ENCODE peak calls at places on chromosomes 13 and 19, in eight cellular contexts. C is thoracic aorta, H is suprapubic skin, U is progenitor cell of endocrine pancreas, R is esophagus squamous epithelium, V is A549, O is left ventricle myocardium inferior, N is BE2C. Z is an unnamed sample.

GRCh38 chr19:29836409-29836825 is 24.6 kb downstream of the CCNE1 start:
- DNase-seq in C (no peak), H (peak), U (no peak), R (no peak), V (no peak), O (no peak), N (no peak), Z (no peak)

GRCh38 chr19:46624958-46625661 is at the start of gene PTGIR:
- DNase-seq in C (peak), H (no peak), U (no peak), R (no peak), V (no peak), O (peak), N (no peak), Z (peak)

GRCh38 chr13:79782541-79783216 is 301.7 kb downstream of the NDFIP2 start:
- DNase-seq in C (no peak), H (no peak), U (peak), R (no peak), V (no peak), O (peak), N (no peak), Z (no peak)

GRCh38 chr13:98374750-98375149 is 197.7 kb upstream of the RNF113B start:
- DNase-seq in C (no peak), H (no peak), U (no peak), R (no peak), V (no peak), O (no peak), N (no peak), Z (no peak)

GRCh38 chr19:5436101-5436947 is 18.9 kb upstream of the ZNRF4 start:
- DNase-seq in C (no peak), H (no peak), U (peak), R (no peak), V (peak), O (no peak), N (peak), Z (no peak)

GRCh38 chr19:17164644-17165043 is 50.5 kb upstream of the USE1 start:
- DNase-seq in C (no peak), H (no peak), U (no peak), R (no peak), V (no peak), O (no peak), N (no peak), Z (no peak)

GRCh38 chr19:53864308-53864836 is 3.3 kb upstream of the MYADM start:
- DNase-seq in C (no peak), H (no peak), U (no peak), R (no peak), V (peak), O (no peak), N (no peak), Z (no peak)

GRCh38 chr19:39265321-39265916 is 2.8 kb upstream of the IFNL2 start:
- DNase-seq in C (no peak), H (no peak), U (no peak), R (no peak), V (no peak), O (no peak), N (peak), Z (no peak)

GRCh38 chr13:32811297-32811800 is 204.9 kb upstream of the KL start:
- DNase-seq in C (no peak), H (no peak), U (no peak), R (no peak), V (no peak), O (no peak), N (no peak), Z (peak)

GRCh38 chr13:30752991-30753616 is 17.8 kb downstream of the ALOX5AP start:
- DNase-seq in C (no peak), H (no peak), U (no peak), R (no peak), V (no peak), O (no peak), N (no peak), Z (no peak)

GRCh38 chr13:37319041-37319443 is 213.6 kb upstream of the CSNK1A1L start:
- DNase-seq in C (no peak), H (no peak), U (no peak), R (no peak), V (no peak), O (no peak), N (no peak), Z (peak)

GRCh38 chr19:16095071-16095571 is 16.6 kb upstream of the RAB8A start:
- DNase-seq in C (no peak), H (no peak), U (no peak), R (no peak), V (no peak), O (peak), N (no peak), Z (no peak)

GRCh38 chr13:19845758-19846157 is 17.7 kb downstream of the ZMYM5 start:
- DNase-seq in C (peak), H (no peak), U (no peak), R (no peak), V (peak), O (no peak), N (no peak), Z (peak)

GRCh38 chr19:50349277-50350057 is 16.0 kb downstream of the NAPSA start:
- DNase-seq in C (no peak), H (no peak), U (no peak), R (no peak), V (no peak), O (no peak), N (no peak), Z (no peak)

GRCh38 chr19:54482889-54483288 is 9.8 kb upstream of the CDC42EP5 start:
- DNase-seq in C (no peak), H (no peak), U (no peak), R (no peak), V (no peak), O (no peak), N (no peak), Z (no peak)

GRCh38 chr13:66714795-66715194 is 515.3 kb downstream of the PCDH9 start:
- DNase-seq in C (no peak), H (no peak), U (no peak), R (no peak), V (no peak), O (no peak), N (no peak), Z (no peak)

GRCh38 chr13:113538689-113539058 is 45.9 kb upstream of the TFDP1 start:
- DNase-seq in C (no peak), H (no peak), U (no peak), R (no peak), V (no peak), O (no peak), N (peak), Z (no peak)

GRCh38 chr13:36725936-36726335 is 52.1 kb downstream of the SERTM1 start:
- DNase-seq in C (no peak), H (no peak), U (no peak), R (no peak), V (no peak), O (no peak), N (no peak), Z (no peak)

GRCh38 chr13:29508130-29508873 is 87.2 kb downstream of the SLC7A1 start:
- DNase-seq in C (peak), H (peak), U (peak), R (no peak), V (peak), O (peak), N (peak), Z (peak)

GRCh38 chr19:3362217-3362907 is 4.0 kb upstream of the NFIC start:
- DNase-seq in C (no peak), H (no peak), U (no peak), R (no peak), V (no peak), O (no peak), N (no peak), Z (no peak)

GRCh38 chr13:24923305-24923640 is 159.3 kb downstream of the RNF17 start:
- DNase-seq in C (no peak), H (no peak), U (no peak), R (no peak), V (peak), O (no peak), N (no peak), Z (peak)

GRCh38 chr19:50464348-50464747 is 12.0 kb upstream of the EMC10 start:
- DNase-seq in C (no peak), H (no peak), U (no peak), R (no peak), V (no peak), O (no peak), N (no peak), Z (no peak)

GRCh38 chr19:658916-659839 is 3.8 kb downstream of the RNF126 start:
- DNase-seq in C (no peak), H (no peak), U (no peak), R (no peak), V (no peak), O (peak), N (peak), Z (no peak)

GRCh38 chr19:45595814-45596213 is 6.2 kb downstream of the GPR4 start:
- DNase-seq in C (no peak), H (no peak), U (no peak), R (no peak), V (no peak), O (peak), N (no peak), Z (no peak)

GRCh38 chr13:80444240-80445015 is 103.5 kb upstream of the SPRY2 start:
- DNase-seq in C (no peak), H (no peak), U (no peak), R (no peak), V (no peak), O (no peak), N (no peak), Z (no peak)

GRCh38 chr13:93977986-93978385 is 501.5 kb downstream of the DCT start:
- DNase-seq in C (no peak), H (no peak), U (no peak), R (no peak), V (no peak), O (no peak), N (no peak), Z (no peak)

GRCh38 chr19:35832054-35832453 is 19.4 kb upstream of the PRODH2 start:
- DNase-seq in C (no peak), H (no peak), U (no peak), R (no peak), V (no peak), O (no peak), N (no peak), Z (no peak)

GRCh38 chr13:40910324-40911050 is 108.6 kb downstream of the ELF1 start:
- DNase-seq in C (no peak), H (no peak), U (no peak), R (no peak), V (no peak), O (no peak), N (no peak), Z (no peak)

GRCh38 chr19:1864480-1865171 is 1.2 kb upstream of the KLF16 start:
- DNase-seq in C (no peak), H (no peak), U (peak), R (no peak), V (no peak), O (peak), N (peak), Z (no peak)
- TF ChIP-seq CTCF in C (peak), H (peak), U (peak), R (peak), V (peak), O (peak), N (peak), Z (peak)

GRCh38 chr13:103788061-103788652 is 721.9 kb upstream of the SLC10A2 start:
- DNase-seq in C (no peak), H (no peak), U (no peak), R (no peak), V (no peak), O (peak), N (peak), Z (no peak)
- TF ChIP-seq CTCF in C (no peak), H (no peak), U (peak), R (no peak), V (no peak), O (peak), N (peak), Z (no peak)

DNA sequence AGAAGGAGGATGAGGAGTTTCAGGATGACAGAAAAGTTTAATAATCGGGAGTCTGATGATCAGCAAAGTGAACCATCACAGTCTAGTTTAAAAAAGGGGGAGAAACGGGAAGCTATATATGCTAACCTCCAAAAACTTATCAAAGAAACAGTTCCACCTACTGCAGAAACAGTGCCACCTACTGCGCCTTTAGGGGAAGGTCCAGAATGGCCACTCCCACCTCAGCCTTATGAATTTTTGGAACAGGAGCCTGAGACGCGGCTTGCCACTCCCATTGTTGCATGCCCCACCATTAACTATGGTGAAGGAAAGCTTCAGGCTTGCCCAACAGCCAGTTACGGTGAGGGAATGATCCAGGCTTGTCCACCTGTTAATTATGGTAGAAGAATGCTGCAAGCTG is 929.0 kb downstream of the SLITRK6 start:
- DNase-seq in C (no peak), H (no peak), U (no peak), R (no peak), V (no peak), O (no peak), N (peak), Z (no peak)
- TF ChIP-seq CTCF in C (no peak), H (no peak), U (peak), R (no peak), V (no peak), O (peak), N (peak), Z (no peak)

GRCh38 chr13:22915442-22916082 is 265.2 kb upstream of the SGCG start:
- DNase-seq in C (no peak), H (no peak), U (peak), R (no peak), V (peak), O (peak), N (peak), Z (no peak)
- TF ChIP-seq CTCF in C (no peak), H (no peak), U (peak), R (no peak), V (no peak), O (no peak), N (no peak), Z (no peak)

GRCh38 chr13:76832258-76832988 is 53.8 kb downstream of the KCTD12 start:
- DNase-seq in C (no peak), H (no peak), U (no peak), R (no peak), V (no peak), O (no peak), N (no peak), Z (no peak)
- TF ChIP-seq CTCF in C (no peak), H (no peak), U (no peak), R (no peak), V (no peak), O (no peak), N (no peak), Z (no peak)